ENCODE peak calls at places on chromosomes 3 and 15, in ten cellular contexts. One of them, this sample, is unnamed.

GRCh38 chr3:140767536-140767935 is 89.7 kb downstream of the TRIM42 start:
- DNase-seq in CD4-positive, alpha-beta T cell: no peak
- DNase-seq in WERI-Rb-1: no peak
- DNase-seq in tibial nerve: no peak
- DNase-seq in Panc1: no peak
- DNase-seq in GM23248: peak; percentile 13
- DNase-seq in astrocyte: no peak
- DNase-seq in IMR-90: no peak
- DNase-seq in psoas muscle: no peak
- DNase-seq in kidney: no peak
- DNase-seq in this sample: no peak

GRCh38 chr3:47583320-47584075 is 4.8 kb upstream of the CSPG5 start:
- DNase-seq in CD4-positive, alpha-beta T cell: no peak
- DNase-seq in WERI-Rb-1: no peak
- DNase-seq in tibial nerve: no peak
- DNase-seq in Panc1: no peak
- DNase-seq in GM23248: peak; percentile 24
- DNase-seq in astrocyte: no peak
- DNase-seq in IMR-90: peak; percentile 19
- DNase-seq in psoas muscle: no peak
- DNase-seq in kidney: no peak
- DNase-seq in this sample: no peak

GRCh38 chr15:64985382-64986033 is 4.2 kb downstream of the SPG21 start:
- DNase-seq in CD4-positive, alpha-beta T cell: no peak
- DNase-seq in WERI-Rb-1: no peak
- DNase-seq in tibial nerve: no peak
- DNase-seq in Panc1: no peak
- DNase-seq in GM23248: no peak
- DNase-seq in astrocyte: no peak
- DNase-seq in IMR-90: peak; percentile 17
- DNase-seq in psoas muscle: no peak
- DNase-seq in kidney: no peak
- DNase-seq in this sample: no peak

GRCh38 chr3:188554404-188554803 is 400.4 kb downstream of the LPP start:
- DNase-seq in CD4-positive, alpha-beta T cell: no peak
- DNase-seq in WERI-Rb-1: no peak
- DNase-seq in tibial nerve: no peak
- DNase-seq in Panc1: no peak
- DNase-seq in GM23248: peak; percentile 56
- DNase-seq in astrocyte: peak; percentile 44
- DNase-seq in IMR-90: peak; percentile 76
- DNase-seq in psoas muscle: no peak
- DNase-seq in kidney: no peak
- DNase-seq in this sample: no peak

GRCh38 chr3:159818399-159818798 is 170.2 kb upstream of the IL12A start:
- DNase-seq in CD4-positive, alpha-beta T cell: no peak
- DNase-seq in WERI-Rb-1: peak; percentile 66
- DNase-seq in tibial nerve: no peak
- DNase-seq in Panc1: no peak
- DNase-seq in GM23248: no peak
- DNase-seq in astrocyte: no peak
- DNase-seq in IMR-90: no peak
- DNase-seq in psoas muscle: peak; percentile 23
- DNase-seq in kidney: no peak
- DNase-seq in this sample: no peak

GRCh38 chr3:101926594-101927105 is 77.3 kb downstream of the NFKBIZ start:
- DNase-seq in CD4-positive, alpha-beta T cell: no peak
- DNase-seq in WERI-Rb-1: no peak
- DNase-seq in tibial nerve: no peak
- DNase-seq in Panc1: no peak
- DNase-seq in GM23248: peak; percentile 60
- DNase-seq in astrocyte: peak; percentile 70
- DNase-seq in IMR-90: no peak
- DNase-seq in psoas muscle: no peak
- DNase-seq in kidney: no peak
- DNase-seq in this sample: no peak

GRCh38 chr3:169998668-169999131 is 32.1 kb downstream of the SEC62 start:
- DNase-seq in CD4-positive, alpha-beta T cell: no peak
- DNase-seq in WERI-Rb-1: no peak
- DNase-seq in tibial nerve: no peak
- DNase-seq in Panc1: no peak
- DNase-seq in GM23248: peak; percentile 89
- DNase-seq in astrocyte: peak; percentile 80
- DNase-seq in IMR-90: peak; percentile 99
- DNase-seq in psoas muscle: no peak
- DNase-seq in kidney: no peak
- DNase-seq in this sample: no peak

GRCh38 chr15:63892794-63893441 is 59.2 kb upstream of the HERC1 start:
- DNase-seq in CD4-positive, alpha-beta T cell: peak; percentile 66
- DNase-seq in WERI-Rb-1: no peak
- DNase-seq in tibial nerve: no peak
- DNase-seq in Panc1: no peak
- DNase-seq in GM23248: no peak
- DNase-seq in astrocyte: no peak
- DNase-seq in IMR-90: no peak
- DNase-seq in psoas muscle: no peak
- DNase-seq in kidney: peak; percentile 71
- DNase-seq in this sample: peak; percentile 32

GRCh38 chr3:149572796-149573414 is 84.9 kb downstream of the WWTR1 start:
- DNase-seq in CD4-positive, alpha-beta T cell: no peak
- DNase-seq in WERI-Rb-1: no peak
- DNase-seq in tibial nerve: no peak
- DNase-seq in Panc1: no peak
- DNase-seq in GM23248: peak; percentile 94
- DNase-seq in astrocyte: peak; percentile 85
- DNase-seq in IMR-90: peak; percentile 85
- DNase-seq in psoas muscle: peak; percentile 19
- DNase-seq in kidney: no peak
- DNase-seq in this sample: no peak

GRCh38 chr15:51359981-51360380 is 18.5 kb downstream of the GLDN start:
- DNase-seq in CD4-positive, alpha-beta T cell: no peak
- DNase-seq in WERI-Rb-1: no peak
- DNase-seq in tibial nerve: no peak
- DNase-seq in Panc1: no peak
- DNase-seq in GM23248: no peak
- DNase-seq in astrocyte: no peak
- DNase-seq in IMR-90: no peak
- DNase-seq in psoas muscle: no peak
- DNase-seq in kidney: no peak
- DNase-seq in this sample: no peak

GRCh38 chr3:38375072-38375471 is 28.5 kb downstream of the XYLB start:
- DNase-seq in CD4-positive, alpha-beta T cell: no peak
- DNase-seq in WERI-Rb-1: no peak
- DNase-seq in tibial nerve: no peak
- DNase-seq in Panc1: no peak
- DNase-seq in GM23248: no peak
- DNase-seq in astrocyte: no peak
- DNase-seq in IMR-90: no peak
- DNase-seq in psoas muscle: no peak
- DNase-seq in kidney: no peak
- DNase-seq in this sample: no peak

GRCh38 chr15:74200394-74200793 is 2.2 kb downstream of the STRA6 start:
- DNase-seq in CD4-positive, alpha-beta T cell: no peak
- DNase-seq in WERI-Rb-1: no peak
- DNase-seq in tibial nerve: peak; percentile 85
- DNase-seq in Panc1: no peak
- DNase-seq in GM23248: peak; percentile 86
- DNase-seq in astrocyte: peak; percentile 75
- DNase-seq in IMR-90: peak; percentile 76
- DNase-seq in psoas muscle: peak; percentile 63
- DNase-seq in kidney: peak; percentile 81
- DNase-seq in this sample: peak; percentile 85

GRCh38 chr15:32718822-32719716 is 1.3 kb downstream of the GREM1 start:
- DNase-seq in CD4-positive, alpha-beta T cell: no peak
- DNase-seq in WERI-Rb-1: peak; percentile 14
- DNase-seq in tibial nerve: no peak
- DNase-seq in Panc1: no peak
- DNase-seq in GM23248: peak; percentile 75
- DNase-seq in astrocyte: no peak
- DNase-seq in IMR-90: no peak
- DNase-seq in psoas muscle: no peak
- DNase-seq in kidney: peak; percentile 68
- DNase-seq in this sample: no peak

GRCh38 chr3:143633816-143634215 is 214.5 kb downstream of the SLC9A9 start:
- DNase-seq in CD4-positive, alpha-beta T cell: no peak
- DNase-seq in WERI-Rb-1: no peak
- DNase-seq in tibial nerve: no peak
- DNase-seq in Panc1: no peak
- DNase-seq in GM23248: no peak
- DNase-seq in astrocyte: no peak
- DNase-seq in IMR-90: no peak
- DNase-seq in psoas muscle: no peak
- DNase-seq in kidney: no peak
- DNase-seq in this sample: no peak

GRCh38 chr3:188491276-188491687 is 337.3 kb downstream of the LPP start:
- DNase-seq in CD4-positive, alpha-beta T cell: no peak
- DNase-seq in WERI-Rb-1: no peak
- DNase-seq in tibial nerve: no peak
- DNase-seq in Panc1: no peak
- DNase-seq in GM23248: peak; percentile 46
- DNase-seq in astrocyte: peak; percentile 70
- DNase-seq in IMR-90: peak; percentile 61
- DNase-seq in psoas muscle: no peak
- DNase-seq in kidney: no peak
- DNase-seq in this sample: no peak

GRCh38 chr3:14879161-14879888 is 60.6 kb downstream of the FGD5 start:
- DNase-seq in CD4-positive, alpha-beta T cell: peak; percentile 43
- DNase-seq in WERI-Rb-1: no peak
- DNase-seq in tibial nerve: no peak
- DNase-seq in Panc1: no peak
- DNase-seq in GM23248: no peak
- DNase-seq in astrocyte: no peak
- DNase-seq in IMR-90: no peak
- DNase-seq in psoas muscle: peak; percentile 19
- DNase-seq in kidney: peak; percentile 81
- DNase-seq in this sample: peak; percentile 54

DNA sequence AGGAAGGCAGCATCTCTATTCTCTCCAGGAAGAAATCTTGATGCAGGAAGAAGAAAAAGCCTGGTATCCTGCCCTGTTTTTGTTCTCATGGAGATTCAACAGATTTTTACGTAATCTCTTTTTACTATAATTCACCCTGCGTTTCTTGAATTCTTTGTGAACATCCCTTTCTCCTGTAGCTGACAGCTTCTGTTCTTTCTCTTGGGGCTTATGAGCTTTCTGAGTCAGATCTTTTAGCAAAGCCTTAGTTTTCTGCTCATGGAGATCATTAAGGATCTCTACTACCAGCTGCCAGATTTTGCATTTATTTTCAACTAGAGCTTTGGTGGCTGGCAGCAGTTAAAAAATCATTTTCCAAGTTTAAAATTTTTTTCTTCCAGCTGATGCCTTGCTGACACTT is 51.6 kb downstream of the MOBP start:
- DNase-seq in CD4-positive, alpha-beta T cell: no peak
- DNase-seq in WERI-Rb-1: no peak
- DNase-seq in tibial nerve: no peak
- DNase-seq in Panc1: no peak
- DNase-seq in GM23248: no peak
- DNase-seq in astrocyte: no peak
- DNase-seq in IMR-90: no peak
- DNase-seq in psoas muscle: no peak
- DNase-seq in kidney: no peak
- DNase-seq in this sample: no peak
- H3K9me3 ChIP-seq in CD4-positive, alpha-beta T cell: peaks cover 5% of the 10 kb centered on the region
- H3K9me3 ChIP-seq in WERI-Rb-1: no peaks in the 10 kb centered on the region
- H3K9me3 ChIP-seq in tibial nerve: peaks cover 6% of the 10 kb centered on the region
- H3K9me3 ChIP-seq in Panc1: peaks cover 2% of the 10 kb centered on the region
- H3K9me3 ChIP-seq in GM23248: no peaks in the 10 kb centered on the region
- H3K9me3 ChIP-seq in astrocyte: peaks cover 2% of the 10 kb centered on the region
- H3K9me3 ChIP-seq in IMR-90: no peaks in the 10 kb centered on the region
- H3K9me3 ChIP-seq in psoas muscle: peaks cover 2% of the 10 kb centered on the region
- H3K9me3 ChIP-seq in kidney: no peaks in the 10 kb centered on the region
- H3K9me3 ChIP-seq in this sample: peaks cover under 1% of the 10 kb centered on the region

GRCh38 chr15:81611679-81612078 is 237.7 kb upstream of the TMC3 start:
- DNase-seq in CD4-positive, alpha-beta T cell: no peak
- DNase-seq in WERI-Rb-1: no peak
- DNase-seq in tibial nerve: no peak
- DNase-seq in Panc1: no peak
- DNase-seq in GM23248: no peak
- DNase-seq in astrocyte: no peak
- DNase-seq in IMR-90: no peak
- DNase-seq in psoas muscle: no peak
- DNase-seq in kidney: no peak
- DNase-seq in this sample: no peak
- H3K9me3 ChIP-seq in CD4-positive, alpha-beta T cell: no peaks in the 10 kb centered on the region
- H3K9me3 ChIP-seq in WERI-Rb-1: no peaks in the 10 kb centered on the region
- H3K9me3 ChIP-seq in tibial nerve: no peaks in the 10 kb centered on the region
- H3K9me3 ChIP-seq in Panc1: no peaks in the 10 kb centered on the region
- H3K9me3 ChIP-seq in GM23248: no peaks in the 10 kb centered on the region
- H3K9me3 ChIP-seq in astrocyte: peaks cover 5% of the 10 kb centered on the region
- H3K9me3 ChIP-seq in IMR-90: no peaks in the 10 kb centered on the region
- H3K9me3 ChIP-seq in psoas muscle: no peaks in the 10 kb centered on the region
- H3K9me3 ChIP-seq in kidney: no peaks in the 10 kb centered on the region
- H3K9me3 ChIP-seq in this sample: no peaks in the 10 kb centered on the region

DNA sequence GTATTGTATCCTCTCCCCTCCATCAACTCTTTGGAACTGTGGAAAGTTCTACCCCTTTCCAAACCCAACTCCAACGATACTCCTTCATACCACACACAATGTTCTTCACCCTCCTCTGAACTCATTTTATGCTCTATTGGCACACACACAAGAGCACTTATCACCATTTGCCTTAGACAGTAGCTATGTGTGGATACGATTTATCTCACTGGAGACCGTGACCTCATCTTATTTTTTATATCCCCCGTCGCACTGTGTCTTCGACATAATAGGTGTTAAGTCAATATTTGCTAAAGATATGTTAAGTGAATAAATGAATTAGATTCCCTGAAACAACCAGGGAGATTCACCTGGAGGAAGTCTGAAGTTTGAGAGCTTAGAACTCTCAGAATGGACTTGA is 316.6 kb upstream of the PROK2 start:
- DNase-seq in CD4-positive, alpha-beta T cell: no peak
- DNase-seq in WERI-Rb-1: no peak
- DNase-seq in tibial nerve: no peak
- DNase-seq in Panc1: no peak
- DNase-seq in GM23248: no peak
- DNase-seq in astrocyte: no peak
- DNase-seq in IMR-90: no peak
- DNase-seq in psoas muscle: no peak
- DNase-seq in kidney: no peak
- DNase-seq in this sample: no peak
- H3K9me3 ChIP-seq in CD4-positive, alpha-beta T cell: no peaks in the 10 kb centered on the region
- H3K9me3 ChIP-seq in WERI-Rb-1: no peaks in the 10 kb centered on the region
- H3K9me3 ChIP-seq in tibial nerve: no peaks in the 10 kb centered on the region
- H3K9me3 ChIP-seq in Panc1: no peaks in the 10 kb centered on the region
- H3K9me3 ChIP-seq in GM23248: no peaks in the 10 kb centered on the region
- H3K9me3 ChIP-seq in astrocyte: no peaks in the 10 kb centered on the region
- H3K9me3 ChIP-seq in IMR-90: no peaks in the 10 kb centered on the region
- H3K9me3 ChIP-seq in psoas muscle: no peaks in the 10 kb centered on the region
- H3K9me3 ChIP-seq in kidney: no peaks in the 10 kb centered on the region
- H3K9me3 ChIP-seq in this sample: no peaks in the 10 kb centered on the region

DNA sequence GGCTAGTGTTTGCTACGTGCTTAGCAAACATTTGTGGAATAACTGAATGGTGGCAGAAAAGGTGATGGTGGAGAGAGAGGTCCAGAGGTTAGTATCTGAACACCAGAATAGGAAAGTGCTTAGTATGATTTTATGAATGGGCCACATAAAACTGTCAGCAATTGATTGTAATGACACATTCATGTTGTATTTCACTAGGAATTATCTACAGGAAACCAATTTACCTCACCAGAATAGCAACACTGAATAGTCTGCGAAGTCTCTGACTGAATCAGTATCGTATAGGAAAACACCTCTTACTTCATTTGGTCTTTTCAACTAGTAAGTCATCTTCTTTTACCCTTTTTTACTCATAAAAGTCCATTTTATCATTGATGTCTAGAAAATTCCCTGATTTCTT is 8.2 kb upstream of the ATP11B start:
- DNase-seq in CD4-positive, alpha-beta T cell: no peak
- DNase-seq in WERI-Rb-1: no peak
- DNase-seq in tibial nerve: no peak
- DNase-seq in Panc1: no peak
- DNase-seq in GM23248: no peak
- DNase-seq in astrocyte: no peak
- DNase-seq in IMR-90: no peak
- DNase-seq in psoas muscle: no peak
- DNase-seq in kidney: no peak
- DNase-seq in this sample: no peak
- H3K9me3 ChIP-seq in CD4-positive, alpha-beta T cell: no peaks in the 10 kb centered on the region
- H3K9me3 ChIP-seq in WERI-Rb-1: no peaks in the 10 kb centered on the region
- H3K9me3 ChIP-seq in tibial nerve: no peaks in the 10 kb centered on the region
- H3K9me3 ChIP-seq in Panc1: no peaks in the 10 kb centered on the region
- H3K9me3 ChIP-seq in GM23248: no peaks in the 10 kb centered on the region
- H3K9me3 ChIP-seq in astrocyte: no peaks in the 10 kb centered on the region
- H3K9me3 ChIP-seq in IMR-90: no peaks in the 10 kb centered on the region
- H3K9me3 ChIP-seq in psoas muscle: no peaks in the 10 kb centered on the region
- H3K9me3 ChIP-seq in kidney: no peaks in the 10 kb centered on the region
- H3K9me3 ChIP-seq in this sample: no peaks in the 10 kb centered on the region

This sample was measured in tibial artery.